ENCODE peak calls at places on chromosome 21, in six cellular contexts. O, L, Z, J, I and N are unnamed samples.

GRCh38 chr21:37244506-37245083 is 22.5 kb downstream of the VPS26C start:
- DNase-seq in I (no peak), J (no peak), O (no peak), Z (no peak), L (no peak), N (no peak)

GRCh38 chr21:25179116-25179515 is 428.2 kb downstream of the MRPL39 start:
- DNase-seq in Z (no peak), J (no peak), O (no peak), L (no peak), I (no peak), N (peak)

GRCh38 chr21:45283019-45283610 is 4.6 kb downstream of the POFUT2 start:
- DNase-seq in Z (no peak), L (peak), O (no peak), I (no peak), J (no peak), N (no peak)

GRCh38 chr21:42524341-42525227 is 10.9 kb downstream of the SLC37A1 start:
- DNase-seq in L (peak), I (peak), O (peak), Z (no peak), J (peak), N (peak)

GRCh38 chr21:32611471-32611997 is 643 bp downstream of the CFAP298 start:
- DNase-seq in J (no peak), I (peak), L (no peak), Z (no peak), O (peak), N (peak)

GRCh38 chr21:45950740-45951515 is 30.6 kb upstream of the COL6A1 start:
- DNase-seq in J (no peak), I (no peak), L (peak), O (peak), Z (no peak), N (peak)

GRCh38 chr21:16633851-16634521 is 878.9 kb upstream of the CXADR start:
- DNase-seq in I (no peak), L (no peak), J (no peak), Z (no peak), O (no peak), N (no peak)

GRCh38 chr21:38984982-38985422 is 179.3 kb downstream of the ETS2 start:
- DNase-seq in L (no peak), J (no peak), Z (no peak), O (no peak), I (no peak), N (peak)

GRCh38 chr21:42542596-42542995 is 28.9 kb downstream of the SLC37A1 start:
- DNase-seq in O (no peak), Z (no peak), L (no peak), I (no peak), J (no peak), N (no peak)

GRCh38 chr21:29346281-29346680 is 47.6 kb downstream of the BACH1 start:
- DNase-seq in J (no peak), I (no peak), O (no peak), Z (no peak), L (no peak), N (no peak)

GRCh38 chr21:32411366-32412161 is 942 bp upstream of the EVA1C start:
- DNase-seq in O (peak), I (peak), Z (no peak), J (peak), L (peak), N (peak)

GRCh38 chr21:43290529-43291346 is 121.9 kb downstream of the CRYAA start:
- DNase-seq in O (peak), Z (no peak), L (no peak), I (no peak), J (no peak), N (no peak)

GRCh38 chr21:38921511-38922215 is 115.9 kb downstream of the ETS2 start:
- DNase-seq in O (no peak), I (no peak), J (no peak), L (no peak), Z (no peak), N (no peak)

GRCh38 chr21:42630626-42631025 is 22.8 kb upstream of the PDE9A start:
- DNase-seq in J (no peak), L (no peak), Z (no peak), I (no peak), O (no peak), N (no peak)

GRCh38 chr21:14591882-14592281 is 45.8 kb upstream of the SAMSN1 start:
- DNase-seq in L (peak), I (no peak), J (no peak), O (no peak), Z (no peak), N (no peak)

GRCh38 chr21:32414579-32415358 is 2.3 kb downstream of the EVA1C start:
- DNase-seq in L (no peak), I (no peak), Z (no peak), J (no peak), O (no peak), N (peak)

GRCh38 chr21:40652436-40652835 is 194.5 kb downstream of the DSCAM start:
- DNase-seq in I (no peak), J (no peak), O (no peak), L (no peak), Z (no peak), N (no peak)

GRCh38 chr21:33684923-33685560 is 42.7 kb downstream of the ITSN1 start:
- DNase-seq in O (no peak), L (no peak), Z (no peak), J (no peak), I (no peak), N (peak)

GRCh38 chr21:35969281-35969680 is 91.0 kb downstream of the SETD4 start:
- DNase-seq in I (no peak), Z (no peak), O (no peak), L (no peak), J (no peak), N (no peak)

GRCh38 chr21:33259995-33260394 is 6.2 kb upstream of the IL10RB start:
- DNase-seq in I (no peak), J (no peak), O (no peak), L (no peak), Z (no peak), N (no peak)

GRCh38 chr21:34988139-34988538 is 61.0 kb downstream of the RUNX1 start:
- DNase-seq in J (no peak), L (no peak), I (no peak), O (no peak), Z (no peak), N (no peak)

GRCh38 chr21:43866233-43866632 is 1.2 kb downstream of the AGPAT3 start:
- DNase-seq in L (no peak), J (no peak), O (peak), I (peak), Z (no peak), N (peak)

GRCh38 chr21:44993321-44994015 is 53.6 kb downstream of the SLX9 start:
- DNase-seq in O (peak), I (no peak), J (no peak), L (no peak), Z (no peak), N (no peak)

GRCh38 chr21:33510826-33511225 is 19.3 kb upstream of the DNAJC28 start:
- DNase-seq in O (no peak), Z (no peak), J (no peak), L (no peak), I (no peak), N (no peak)

GRCh38 chr21:39006653-39007417 is 176.4 kb downstream of the PSMG1 start:
- DNase-seq in I (no peak), Z (no peak), O (peak), L (peak), J (no peak), N (no peak)